ENCODE peak calls at places on chromosomes 2 and 18, in five cellular contexts. J, W, C, R and G are unnamed samples.

GRCh38 chr2:215966951-215967350 is 46.4 kb downstream of the MREG start:
- DNase-seq in J (no peak), W (no peak), C (no peak), R (no peak), G (no peak)

GRCh38 chr2:234243871-234244565 is 193.5 kb downstream of the SPP2 start:
- DNase-seq in J (no peak), W (peak; percentile 47), C (no peak), R (no peak), G (no peak)

GRCh38 chr2:128691526-128691925 is 372.9 kb upstream of the HS6ST1 start:
- DNase-seq in J (no peak), W (no peak), C (no peak), R (no peak), G (no peak)

GRCh38 chr18:36284671-36285295 is 12.7 kb upstream of the FHOD3 start:
- DNase-seq in J (peak; percentile 66), W (peak; percentile 69), C (no peak), R (peak; percentile 50), G (peak; percentile 66)

GRCh38 chr2:12430036-12430795 is 286.5 kb upstream of the TRIB2 start:
- DNase-seq in J (no peak), W (peak; percentile 71), C (no peak), R (no peak), G (no peak)

GRCh38 chr2:161005170-161005569 is 155.1 kb upstream of the TANK start:
- DNase-seq in J (no peak), W (no peak), C (no peak), R (no peak), G (no peak)

GRCh38 chr18:36194719-36195315 is 7.5 kb downstream of the MOCOS start:
- DNase-seq in J (no peak), W (no peak), C (no peak), R (no peak), G (no peak)

GRCh38 chr2:77268626-77269025 is 253.6 kb downstream of the LRRTM4 start:
- DNase-seq in J (no peak), W (no peak), C (no peak), R (no peak), G (no peak)

GRCh38 chr18:58336605-58337004 is 292.3 kb downstream of the ALPK2 start:
- DNase-seq in J (no peak), W (no peak), C (no peak), R (no peak), G (no peak)

GRCh38 chr2:199861116-199861774 is 10.3 kb upstream of the FTCDNL1 start:
- DNase-seq in J (no peak), W (no peak), C (no peak), R (no peak), G (no peak)

GRCh38 chr2:224712346-224712745 is 3.8 kb downstream of the CCDC195 start:
- DNase-seq in J (no peak), W (peak; percentile 31), C (no peak), R (no peak), G (no peak)

GRCh38 chr18:3186678-3187658 is 32.8 kb downstream of the MYOM1 start:
- DNase-seq in J (peak; percentile 25), W (no peak), C (no peak), R (peak; percentile 32), G (no peak)

GRCh38 chr2:216082805-216083204 is 1.1 kb downstream of the TMEM169 start:
- DNase-seq in J (no peak), W (no peak), C (no peak), R (no peak), G (no peak)

GRCh38 chr2:111676423-111676822 is 207.6 kb downstream of the ANAPC1 start:
- DNase-seq in J (no peak), W (no peak), C (no peak), R (no peak), G (no peak)

GRCh38 chr2:95345415-95346235 is 48.5 kb downstream of the KCNIP3 start:
- DNase-seq in J (peak; percentile 87), W (peak; percentile 62), C (peak; percentile 85), R (peak; percentile 84), G (no peak)

GRCh38 chr2:133045787-133046186 is 375.8 kb upstream of the LYPD1 start:
- DNase-seq in J (no peak), W (peak; percentile 41), C (no peak), R (no peak), G (no peak)

GRCh38 chr2:156147594-156148330 is 184.8 kb downstream of the NR4A2 start:
- DNase-seq in J (no peak), W (no peak), C (no peak), R (no peak), G (no peak)

GRCh38 chr2:33115196-33115595 is 168.4 kb downstream of the LTBP1 start:
- DNase-seq in J (no peak), W (no peak), C (no peak), R (no peak), G (no peak)

GRCh38 chr2:187553908-187554703 is at the start of gene TFPI:
- DNase-seq in J (peak; percentile 33), W (peak; percentile 73), C (peak; percentile 67), R (peak; percentile 38), G (no peak)

GRCh38 chr2:181172676-181173075 is 192.3 kb downstream of the UBE2E3 start:
- DNase-seq in J (no peak), W (no peak), C (no peak), R (no peak), G (no peak)

GRCh38 chr2:23350026-23350791 is 34.8 kb upstream of the KLHL29 start:
- DNase-seq in J (no peak), W (peak; percentile 15), C (no peak), R (no peak), G (no peak)

GRCh38 chr2:48043746-48044145 is 137.4 kb upstream of the FBXO11 start:
- DNase-seq in J (no peak), W (peak; percentile 6), C (no peak), R (no peak), G (no peak)

GRCh38 chr2:204715332-204715731 is 170.1 kb downstream of the PARD3B start:
- DNase-seq in J (no peak), W (no peak), C (no peak), R (no peak), G (no peak)

GRCh38 chr2:64338910-64339500 is 115.0 kb upstream of the LGALSL start:
- DNase-seq in J (no peak), W (peak; percentile 81), C (peak; percentile 8), R (no peak), G (no peak)

GRCh38 chr2:170820647-170821630 is 4.3 kb downstream of the GAD1 start:
- DNase-seq in J (no peak), W (no peak), C (no peak), R (no peak), G (no peak)

GRCh38 chr2:118269408-118270051 is 181.3 kb downstream of the INSIG2 start:
- DNase-seq in J (no peak), W (no peak), C (no peak), R (no peak), G (peak; percentile 83)

GRCh38 chr2:113225505-113226259 is 51.9 kb downstream of the PSD4 start:
- DNase-seq in J (no peak), W (peak; percentile 44), C (no peak), R (peak; percentile 56), G (no peak)

GRCh38 chr2:170739048-170739447 is 23.9 kb downstream of the SP5 start:
- DNase-seq in J (no peak), W (peak; percentile 92), C (no peak), R (no peak), G (no peak)

GRCh38 chr2:238811765-238812164 is 36.1 kb upstream of the TWIST2 start:
- DNase-seq in J (no peak), W (no peak), C (no peak), R (no peak), G (no peak)

GRCh38 chr2:32564417-32565035 is 63.3 kb upstream of the TTC27 start:
- DNase-seq in J (no peak), W (no peak), C (no peak), R (no peak), G (no peak)

GRCh38 chr2:174263989-174264388 is 15.7 kb upstream of the OLA1 start:
- DNase-seq in J (no peak), W (peak; percentile 78), C (no peak), R (no peak), G (no peak)

GRCh38 chr2:176772816-176773215 is 439.8 kb upstream of the HNRNPA3 start:
- DNase-seq in J (no peak), W (no peak), C (no peak), R (no peak), G (no peak)

GRCh38 chr2:176769499-176770350 is 442.9 kb upstream of the HNRNPA3 start:
- DNase-seq in J (no peak), W (no peak), C (no peak), R (no peak), G (no peak)

GRCh38 chr2:176768185-176768584 is 444.4 kb upstream of the HNRNPA3 start:
- DNase-seq in J (no peak), W (no peak), C (no peak), R (peak; percentile 59), G (no peak)

GRCh38 chr2:176766005-176766404 is 446.6 kb upstream of the HNRNPA3 start:
- DNase-seq in J (no peak), W (no peak), C (no peak), R (no peak), G (no peak)

DNA sequence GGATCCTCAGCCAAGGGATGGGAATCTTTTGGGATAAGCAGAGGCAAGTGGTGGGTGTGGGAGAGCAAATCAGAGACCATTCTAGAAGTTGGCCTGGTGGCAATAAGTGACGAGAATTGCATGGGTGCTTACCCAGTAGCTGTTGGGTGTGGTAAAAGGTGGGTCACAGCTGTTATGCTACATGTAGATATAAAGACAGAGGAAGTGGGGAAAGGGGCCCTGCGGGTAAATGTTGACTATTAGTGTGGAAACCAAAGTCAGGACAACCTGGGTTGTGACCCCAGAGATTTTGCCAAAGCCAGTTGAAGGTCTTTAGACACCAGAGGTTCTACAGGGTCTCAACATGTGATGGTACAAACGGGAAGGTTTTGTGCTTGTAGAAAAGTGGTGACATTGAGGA is 443.6 kb upstream of the HNRNPA3 start:
- DNase-seq in J (no peak), W (no peak), C (no peak), R (no peak), G (no peak)
- H3K27ac ChIP-seq in J (no peak overlapping the region), W (no peak overlapping the region), C (no peak overlapping the region), R (no peak overlapping the region), G (no peak overlapping the region)

GRCh38 chr18:50194623-50195532 is at the start of gene MYO5B:
- DNase-seq in J (no peak), W (no peak), C (peak; percentile 92), R (peak; percentile 92), G (no peak)

GRCh38 chr18:50195689-50196088 is 742 bp upstream of the MYO5B start:
- DNase-seq in J (no peak), W (no peak), C (no peak), R (no peak), G (no peak)

GRCh38 chr18:50190926-50191325 is 4.0 kb downstream of the MYO5B start:
- DNase-seq in J (no peak), W (no peak), C (no peak), R (no peak), G (no peak)

GRCh38 chr18:50193796-50194622 is 938 bp downstream of the MYO5B start:
- DNase-seq in J (no peak), W (no peak), C (peak; percentile 45), R (peak; percentile 25), G (no peak)

GRCh38 chr18:50192903-50193795 is 1.8 kb downstream of the MYO5B start:
- DNase-seq in J (no peak), W (no peak), C (no peak), R (peak; percentile 41), G (no peak)
- H3K27me3 ChIP-seq in J (no peaks in the 10 kb centered on the region), W (peaks cover 53% of the 10 kb centered on the region), C (no peaks in the 10 kb centered on the region), R (no peaks in the 10 kb centered on the region), G (peaks cover 31% of the 10 kb centered on the region)

GRCh38 chr2:164126960-164127359 is 391.2 kb upstream of the FIGN start:
- DNase-seq in J (no peak), W (no peak), C (no peak), R (no peak), G (no peak)
- TF ChIP-seq CTCF in J (no peak), W (peak; percentile 46), C (no peak), R (no peak), G (peak; percentile 33)

GRCh38 chr2:10184421-10184820 is 61.9 kb downstream of the RRM2 start:
- DNase-seq in J (no peak), W (no peak), C (no peak), R (no peak), G (no peak)
- H3K27ac ChIP-seq in J (no peak overlapping the region), W (no peak overlapping the region), C (no peak overlapping the region), R (no peak overlapping the region), G (no peak overlapping the region)